ENCODE peak calls at places on chromosomes 3 and 15, in five cellular contexts. K is IMR-90, E is A549, D is GM12878, R is K562. I is an unnamed sample.

GRCh38 chr3:40827942-40828688 is 303.4 kb downstream of the ZNF621 start:
- DNase-seq in K (no peak), E (no peak), D (no peak), R (no peak), I (no peak)

GRCh38 chr3:44509985-44510360 is 32.5 kb upstream of the ZNF445 start:
- DNase-seq in K (peak), E (peak), D (no peak), R (peak), I (no peak)

GRCh38 chr3:17489139-17489538 is 253.3 kb downstream of the TBC1D5 start:
- DNase-seq in K (peak), E (no peak), D (no peak), R (no peak), I (no peak)

GRCh38 chr3:156483426-156483825 is 71.5 kb downstream of the SSR3 start:
- DNase-seq in K (peak), E (no peak), D (peak), R (peak), I (no peak)

GRCh38 chr3:170864525-170865208 is 5.3 kb downstream of the RPL22L1 start:
- DNase-seq in K (no peak), E (peak), D (no peak), R (no peak), I (no peak)

GRCh38 chr3:123749716-123750115 is 134.4 kb downstream of the MYLK start:
- DNase-seq in K (peak), E (peak), D (no peak), R (no peak), I (peak)

GRCh38 chr3:123540285-123540684 is 44.6 kb downstream of the HACD2 start:
- DNase-seq in K (peak), E (no peak), D (no peak), R (no peak), I (no peak)

GRCh38 chr15:99732711-99733267 is 448 bp downstream of the LYSMD4 start:
- DNase-seq in K (no peak), E (no peak), D (no peak), R (peak), I (no peak)

GRCh38 chr15:71111950-71112349 is 3.3 kb upstream of the THSD4 start:
- DNase-seq in K (no peak), E (no peak), D (no peak), R (no peak), I (no peak)

GRCh38 chr3:23219117-23219516 is 16.0 kb downstream of the UBE2E2 start:
- DNase-seq in K (no peak), E (no peak), D (no peak), R (no peak), I (no peak)

GRCh38 chr15:78937132-78937739 is 7.6 kb downstream of the CTSH start:
- DNase-seq in K (no peak), E (no peak), D (no peak), R (peak), I (no peak)

GRCh38 chr3:185216587-185216918 is 37.3 kb downstream of the EHHADH start:
- DNase-seq in K (no peak), E (no peak), D (no peak), R (no peak), I (peak)

GRCh38 chr3:195117978-195118581 is 152.9 kb downstream of the XXYLT1 start:
- DNase-seq in K (peak), E (no peak), D (no peak), R (peak), I (no peak)

GRCh38 chr15:90400759-90401314 is 12.8 kb downstream of the IQGAP1 start:
- DNase-seq in K (peak), E (peak), D (peak), R (peak), I (peak)

GRCh38 chr3:195128255-195129071 is 142.5 kb downstream of the XXYLT1 start:
- DNase-seq in K (peak), E (no peak), D (no peak), R (no peak), I (no peak)

GRCh38 chr3:31357451-31357850 is 175.3 kb upstream of the STT3B start:
- DNase-seq in K (no peak), E (no peak), D (no peak), R (no peak), I (no peak)

DNA sequence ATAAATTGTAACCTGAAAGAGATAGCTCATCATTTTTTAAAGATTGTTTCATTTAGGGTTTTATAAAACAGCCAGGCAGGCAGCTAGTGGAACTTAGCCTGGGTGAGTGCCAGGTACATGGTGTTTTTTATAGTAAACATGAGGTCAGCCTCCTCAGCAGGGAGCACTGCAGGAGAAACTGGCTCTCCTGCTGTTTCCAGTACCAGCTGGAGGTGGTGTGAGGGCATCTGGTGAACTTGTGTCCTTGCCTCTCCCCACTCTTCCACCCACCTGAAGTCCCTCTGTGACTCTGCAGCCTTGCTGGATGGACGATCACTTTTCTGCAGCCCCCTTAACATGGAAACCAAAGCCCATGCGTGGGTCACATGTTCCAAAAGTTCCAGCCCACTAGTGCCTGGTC is 128.4 kb downstream of the FAM174B start:
- DNase-seq in K (no peak), E (no peak), D (no peak), R (no peak), I (no peak)
- TF ChIP-seq SMC3 in K (no peak), E (no peak), D (no peak), R (no peak), I (no peak)

GRCh38 chr3:89527736-89528335 is 420.4 kb downstream of the EPHA3 start:
- DNase-seq in K (no peak), E (no peak), D (no peak), R (no peak), I (no peak)
- TF ChIP-seq USF2 in K (no peak), E (no peak), D (no peak), R (no peak), I (no peak)

DNA sequence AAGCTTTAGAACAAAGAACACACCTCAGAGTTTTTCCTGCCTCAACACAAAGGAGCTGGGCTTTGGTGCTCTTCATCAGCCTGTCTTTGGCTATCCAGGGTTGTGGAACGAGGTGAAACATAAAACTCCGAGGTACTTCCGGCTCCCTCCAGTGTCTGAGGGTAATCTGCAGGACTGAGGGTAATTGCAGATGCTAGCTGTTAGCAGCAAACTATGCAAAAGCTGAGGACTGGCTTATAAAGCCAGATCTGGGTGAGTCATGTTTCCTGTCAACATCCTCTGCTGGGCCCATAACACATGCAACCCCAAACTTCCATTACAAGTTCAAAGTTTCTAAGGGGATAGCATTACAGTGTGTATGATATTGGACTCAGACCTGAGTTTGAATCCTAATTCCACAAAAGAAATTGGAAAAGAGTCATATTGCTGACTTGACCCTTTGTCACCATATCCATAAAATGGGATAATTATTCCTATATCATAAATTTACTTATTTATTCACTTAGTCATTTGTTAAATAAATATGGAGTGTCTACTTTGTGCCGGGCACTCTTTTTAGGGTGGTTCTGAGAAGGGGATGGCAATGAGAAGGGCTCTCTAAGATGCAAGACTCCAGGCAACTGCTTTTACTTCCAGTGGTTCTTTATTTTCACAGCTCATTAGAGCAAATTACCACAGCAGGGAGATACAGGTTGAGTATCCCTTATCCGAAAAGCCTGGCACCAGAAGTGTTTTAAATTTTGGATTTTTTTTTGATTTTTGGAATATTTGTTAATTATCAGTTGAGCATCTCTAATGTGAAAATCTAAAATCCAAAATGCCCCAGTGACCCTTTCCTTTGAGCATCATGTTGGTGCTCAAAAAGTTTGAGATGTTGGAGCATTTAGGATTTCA is 9.5 kb upstream of the TRIM69 start:
- DNase-seq in K (peak), E (peak), D (peak), R (peak), I (peak)
- TF ChIP-seq POLR2A in K (peak), E (peak), D (peak), R (peak), I (no peak)

DNA sequence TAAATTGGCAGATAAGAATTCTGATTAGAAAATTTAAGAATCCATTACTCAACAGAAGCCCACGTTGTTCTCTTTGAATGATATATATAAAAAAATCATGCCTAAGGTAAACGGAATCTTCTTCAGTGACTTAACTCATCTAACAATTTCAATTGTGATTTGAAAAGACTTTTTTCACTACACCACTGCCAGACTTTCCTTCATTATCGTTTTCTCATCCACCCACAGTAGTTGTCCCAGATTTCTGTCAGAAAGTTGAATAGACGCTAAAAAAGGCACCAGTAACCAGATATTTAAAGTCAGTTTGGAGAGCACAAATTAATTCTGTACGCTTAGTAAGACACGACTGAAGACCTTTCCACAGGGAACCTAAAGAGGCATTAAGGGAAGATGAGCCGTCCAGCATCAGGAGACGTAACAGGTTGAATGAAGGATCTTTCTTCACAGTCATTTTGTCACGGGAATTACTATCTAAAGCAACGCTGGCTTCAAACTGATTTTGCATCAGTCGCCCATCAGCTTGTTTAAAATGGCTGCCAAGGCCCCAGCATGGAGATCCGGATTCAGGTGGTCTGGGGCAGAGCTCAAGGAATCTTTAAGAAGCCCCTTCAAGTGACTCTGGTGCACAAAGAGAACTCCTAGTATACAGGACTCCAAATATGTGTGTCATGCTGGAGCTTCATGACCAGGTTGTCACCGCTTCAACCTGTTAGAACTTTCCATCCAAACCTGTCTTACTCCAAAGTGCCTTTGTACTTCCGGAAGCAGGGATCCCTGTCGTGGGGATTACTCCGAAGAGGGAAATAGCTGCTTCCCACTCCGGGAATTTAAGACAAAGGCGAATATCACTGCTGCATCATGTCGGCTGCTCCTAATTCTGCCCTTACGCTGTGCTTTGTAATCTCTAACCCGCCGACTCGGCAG is 1.2 kb downstream of the HIGD1A start:
- DNase-seq in K (peak), E (no peak), D (no peak), R (peak), I (peak)
- TF ChIP-seq SMC3 in K (no peak), E (no peak), D (no peak), R (no peak), I (no peak)

DNA sequence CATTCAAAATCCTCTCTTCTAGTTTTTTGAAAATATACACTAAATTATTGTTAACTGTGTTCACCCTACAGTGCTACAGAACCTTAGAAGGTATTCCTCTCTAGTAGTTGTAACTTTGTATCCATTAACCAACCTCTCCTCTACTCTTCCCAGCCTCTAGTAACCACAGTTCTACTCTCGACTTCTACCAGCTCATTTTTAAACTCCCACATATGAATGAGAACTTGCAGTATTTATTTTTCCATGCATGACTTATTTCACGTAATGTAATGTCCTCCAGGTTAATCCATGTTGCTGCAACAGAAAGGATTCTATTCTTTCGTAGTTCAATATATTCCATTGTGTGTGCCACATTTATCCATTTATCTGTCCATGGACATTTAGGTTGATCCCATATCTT is 113.9 kb upstream of the SMAD3 start:
- DNase-seq in K (no peak), E (no peak), D (no peak), R (no peak), I (no peak)
- TF ChIP-seq USF2 in K (no peak), E (no peak), D (no peak), R (no peak), I (no peak)

GRCh38 chr3:9388562-9389272 is 8.7 kb upstream of the SETD5 start:
- DNase-seq in K (no peak), E (no peak), D (no peak), R (no peak), I (no peak)
- TF ChIP-seq POLR2A in K (no peak), E (no peak), D (peak), R (peak), I (no peak)

GRCh38 chr3:15299036-15299435 is 33.4 kb downstream of the SH3BP5 start:
- DNase-seq in K (no peak), E (no peak), D (no peak), R (peak), I (no peak)

GRCh38 chr3:15303216-15303615 is 29.2 kb downstream of the SH3BP5 start:
- DNase-seq in K (no peak), E (no peak), D (no peak), R (no peak), I (no peak)

GRCh38 chr3:15301761-15302160 is 30.6 kb downstream of the SH3BP5 start:
- DNase-seq in K (no peak), E (no peak), D (no peak), R (no peak), I (no peak)

GRCh38 chr3:15298504-15298903 is 33.9 kb downstream of the SH3BP5 start:
- DNase-seq in K (no peak), E (no peak), D (no peak), R (no peak), I (no peak)

DNA sequence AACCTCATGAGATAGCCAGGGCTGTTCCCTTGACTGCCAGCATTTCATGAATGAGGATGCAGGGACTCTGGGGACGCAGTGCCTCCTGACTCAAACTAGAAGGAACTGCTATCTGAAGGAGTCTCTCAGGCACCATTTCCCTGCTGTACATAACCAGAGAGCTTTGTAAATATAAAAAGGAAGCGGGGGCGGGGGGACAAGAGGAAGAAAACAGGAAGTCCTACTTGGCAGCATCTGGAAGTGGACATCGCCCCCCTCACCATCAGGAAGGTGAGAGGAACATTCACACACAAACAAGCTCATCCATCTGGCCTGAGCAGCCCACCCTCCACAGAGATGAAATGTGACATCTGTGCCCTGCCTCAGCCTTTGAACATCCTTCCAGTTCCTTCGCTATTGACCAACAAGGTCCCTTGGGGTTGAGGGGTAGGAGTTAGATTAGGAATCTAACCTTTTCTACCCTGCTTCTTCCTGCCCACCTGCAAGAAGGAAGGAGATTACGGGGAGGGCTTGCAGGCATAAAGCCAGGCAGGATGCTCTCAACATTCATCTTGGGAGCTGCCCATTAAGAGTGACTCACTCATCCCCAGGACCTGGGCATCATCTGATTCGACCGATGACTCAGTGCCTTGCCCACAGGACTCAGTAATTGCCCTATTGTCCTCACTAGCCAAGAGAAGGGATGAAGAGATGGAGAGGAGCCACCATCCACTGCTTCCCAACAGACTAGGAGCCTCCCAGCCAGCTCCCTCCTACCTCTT is 31.9 kb downstream of the SH3BP5 start:
- DNase-seq in K (peak), E (peak), D (no peak), R (no peak), I (no peak)
- TF ChIP-seq SMC3 in K (no peak), E (no peak), D (no peak), R (no peak), I (no peak)

GRCh38 chr3:159951580-159951979 is 37.1 kb upstream of the IL12A start:
- DNase-seq in K (peak), E (no peak), D (no peak), R (no peak), I (no peak)
- TF ChIP-seq USF2 in K (no peak), E (no peak), D (no peak), R (no peak), I (no peak)

GRCh38 chr3:183880121-183880520 is 4.6 kb downstream of the PARL start:
- DNase-seq in K (no peak), E (no peak), D (no peak), R (no peak), I (no peak)

GRCh38 chr3:183884097-183884436 is 613 bp downstream of the PARL start:
- DNase-seq in K (no peak), E (no peak), D (no peak), R (no peak), I (no peak)

GRCh38 chr3:183885766-183886165 is 1.1 kb upstream of the PARL start:
- DNase-seq in K (no peak), E (no peak), D (no peak), R (no peak), I (no peak)

GRCh38 chr3:183883291-183884096 is 1.2 kb downstream of the PARL start:
- DNase-seq in K (no peak), E (no peak), D (no peak), R (no peak), I (no peak)

DNA sequence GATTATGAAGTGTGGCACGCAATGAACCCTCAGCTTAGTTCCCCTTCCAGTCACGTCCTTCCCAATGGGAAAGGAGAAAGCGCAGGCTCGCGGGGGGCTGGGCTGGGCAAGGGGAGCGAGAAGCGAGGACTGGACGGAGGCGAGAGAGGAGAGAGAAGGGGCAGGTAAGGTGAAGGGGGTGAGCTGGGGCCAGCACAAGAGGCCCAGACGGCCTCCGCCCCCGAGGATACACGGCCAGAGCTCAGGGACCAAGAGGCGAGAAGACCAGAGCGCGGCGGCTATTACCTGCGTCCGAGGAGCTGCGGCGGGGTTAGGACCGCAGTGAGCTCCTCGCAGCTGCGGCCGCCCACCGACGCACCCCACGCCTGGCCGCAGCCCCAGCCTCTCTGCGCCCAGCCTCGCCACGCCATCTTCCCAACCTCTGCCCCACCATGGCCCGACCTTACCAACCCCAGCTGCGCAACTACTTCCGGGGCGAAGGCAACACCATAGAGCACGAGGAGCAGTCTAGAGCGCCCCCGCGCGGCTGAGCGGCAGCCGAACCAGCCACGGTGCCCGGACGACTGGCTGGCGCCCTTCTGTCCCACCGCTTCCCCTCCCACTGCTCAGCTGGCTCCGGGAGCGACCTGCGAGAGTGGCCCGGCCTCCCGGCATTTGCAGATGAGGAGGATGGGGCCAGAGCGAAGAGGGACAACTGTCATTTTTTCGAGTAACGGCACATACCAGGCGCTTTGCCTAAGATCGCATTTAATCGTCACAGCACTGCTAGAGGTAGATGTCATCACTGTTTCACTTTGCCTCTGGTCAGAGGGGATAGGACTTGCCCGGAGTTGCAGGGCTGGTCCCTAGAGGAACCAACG is at the start of gene PARL:
- DNase-seq in K (peak), E (peak), D (peak), R (peak), I (peak)
- TF ChIP-seq POLR2A in K (no peak), E (peak), D (peak), R (peak), I (peak)

GRCh38 chr3:69443554-69443953 is 57.7 kb upstream of the FRMD4B start:
- DNase-seq in K (peak), E (no peak), D (no peak), R (no peak), I (no peak)
- TF ChIP-seq SMC3 in K (no peak), E (no peak), D (no peak), R (no peak), I (no peak)

I was measured in HepG2.